ENCODE peak calls at places on chromosomes 12 and 14, in ten cellular contexts. One of them, this sample, is unnamed.

GRCh38 chr14:22945642-22946041 is 11.2 kb downstream of the HAUS4 start:
- DNase-seq in Calu3: no peak
- DNase-seq in uterus: no peak
- DNase-seq in lung: no peak
- DNase-seq in GM12865: no peak
- DNase-seq in amniotic epithelial cell: no peak
- DNase-seq in PC-3: no peak
- DNase-seq in GM12891: no peak
- DNase-seq in WTC11: no peak
- DNase-seq in stromal cell of bone marrow: no peak
- DNase-seq in this sample: no peak

GRCh38 chr12:112183141-112183581 is 57.8 kb downstream of the TRAFD1 start:
- DNase-seq in Calu3: no peak
- DNase-seq in uterus: no peak
- DNase-seq in lung: no peak
- DNase-seq in GM12865: peak
- DNase-seq in amniotic epithelial cell: peak
- DNase-seq in PC-3: no peak
- DNase-seq in GM12891: no peak
- DNase-seq in WTC11: no peak
- DNase-seq in stromal cell of bone marrow: peak
- DNase-seq in this sample: no peak

GRCh38 chr12:33676866-33677265 is 237.2 kb upstream of the SYT10 start:
- DNase-seq in Calu3: no peak
- DNase-seq in uterus: no peak
- DNase-seq in lung: no peak
- DNase-seq in GM12865: no peak
- DNase-seq in amniotic epithelial cell: no peak
- DNase-seq in PC-3: peak
- DNase-seq in GM12891: no peak
- DNase-seq in WTC11: no peak
- DNase-seq in stromal cell of bone marrow: no peak
- DNase-seq in this sample: no peak

GRCh38 chr12:18275974-18276373 is 14.7 kb downstream of the PIK3C2G start:
- DNase-seq in Calu3: no peak
- DNase-seq in uterus: no peak
- DNase-seq in lung: no peak
- DNase-seq in GM12865: no peak
- DNase-seq in amniotic epithelial cell: peak
- DNase-seq in PC-3: peak
- DNase-seq in GM12891: no peak
- DNase-seq in WTC11: no peak
- DNase-seq in stromal cell of bone marrow: no peak
- DNase-seq in this sample: no peak

GRCh38 chr12:95118138-95118787 is 44.8 kb upstream of the NR2C1 start:
- DNase-seq in Calu3: peak
- DNase-seq in uterus: no peak
- DNase-seq in lung: no peak
- DNase-seq in GM12865: no peak
- DNase-seq in amniotic epithelial cell: peak
- DNase-seq in PC-3: peak
- DNase-seq in GM12891: no peak
- DNase-seq in WTC11: no peak
- DNase-seq in stromal cell of bone marrow: peak
- DNase-seq in this sample: no peak

GRCh38 chr14:58243790-58244555 is 670 bp upstream of the PSMA3 start:
- DNase-seq in Calu3: no peak
- DNase-seq in uterus: no peak
- DNase-seq in lung: peak
- DNase-seq in GM12865: peak
- DNase-seq in amniotic epithelial cell: no peak
- DNase-seq in PC-3: peak
- DNase-seq in GM12891: no peak
- DNase-seq in WTC11: no peak
- DNase-seq in stromal cell of bone marrow: no peak
- DNase-seq in this sample: no peak

GRCh38 chr12:51341259-51342007 is 5.0 kb downstream of the CELA1 start:
- DNase-seq in Calu3: peak
- DNase-seq in uterus: peak
- DNase-seq in lung: peak
- DNase-seq in GM12865: peak
- DNase-seq in amniotic epithelial cell: peak
- DNase-seq in PC-3: peak
- DNase-seq in GM12891: no peak
- DNase-seq in WTC11: peak
- DNase-seq in stromal cell of bone marrow: no peak
- DNase-seq in this sample: peak

GRCh38 chr12:79439179-79439825 is 251.5 kb downstream of the PAWR start:
- DNase-seq in Calu3: no peak
- DNase-seq in uterus: peak
- DNase-seq in lung: no peak
- DNase-seq in GM12865: no peak
- DNase-seq in amniotic epithelial cell: no peak
- DNase-seq in PC-3: no peak
- DNase-seq in GM12891: no peak
- DNase-seq in WTC11: no peak
- DNase-seq in stromal cell of bone marrow: no peak
- DNase-seq in this sample: no peak

GRCh38 chr12:613996-614726 is 49.1 kb downstream of the NINJ2 start:
- DNase-seq in Calu3: peak
- DNase-seq in uterus: no peak
- DNase-seq in lung: no peak
- DNase-seq in GM12865: peak
- DNase-seq in amniotic epithelial cell: peak
- DNase-seq in PC-3: no peak
- DNase-seq in GM12891: no peak
- DNase-seq in WTC11: peak
- DNase-seq in stromal cell of bone marrow: no peak
- DNase-seq in this sample: no peak

GRCh38 chr14:100115726-100116125 is 43.7 kb downstream of the DEGS2 start:
- DNase-seq in Calu3: no peak
- DNase-seq in uterus: no peak
- DNase-seq in lung: no peak
- DNase-seq in GM12865: no peak
- DNase-seq in amniotic epithelial cell: no peak
- DNase-seq in PC-3: no peak
- DNase-seq in GM12891: no peak
- DNase-seq in WTC11: no peak
- DNase-seq in stromal cell of bone marrow: no peak
- DNase-seq in this sample: no peak

GRCh38 chr12:7868391-7868790 is 4.3 kb downstream of the SLC2A14 start:
- DNase-seq in Calu3: no peak
- DNase-seq in uterus: no peak
- DNase-seq in lung: no peak
- DNase-seq in GM12865: no peak
- DNase-seq in amniotic epithelial cell: peak
- DNase-seq in PC-3: peak
- DNase-seq in GM12891: no peak
- DNase-seq in WTC11: no peak
- DNase-seq in stromal cell of bone marrow: peak
- DNase-seq in this sample: no peak

GRCh38 chr12:40215977-40216376 is 8.8 kb upstream of the LRRK2 start:
- DNase-seq in Calu3: no peak
- DNase-seq in uterus: no peak
- DNase-seq in lung: no peak
- DNase-seq in GM12865: no peak
- DNase-seq in amniotic epithelial cell: peak
- DNase-seq in PC-3: peak
- DNase-seq in GM12891: no peak
- DNase-seq in WTC11: no peak
- DNase-seq in stromal cell of bone marrow: no peak
- DNase-seq in this sample: no peak

GRCh38 chr14:37658174-37658573 is 62.7 kb downstream of the TTC6 start:
- DNase-seq in Calu3: no peak
- DNase-seq in uterus: no peak
- DNase-seq in lung: no peak
- DNase-seq in GM12865: no peak
- DNase-seq in amniotic epithelial cell: no peak
- DNase-seq in PC-3: peak
- DNase-seq in GM12891: no peak
- DNase-seq in WTC11: no peak
- DNase-seq in stromal cell of bone marrow: no peak
- DNase-seq in this sample: no peak

GRCh38 chr12:93780115-93780641 is 103.0 kb downstream of the CRADD start:
- DNase-seq in Calu3: no peak
- DNase-seq in uterus: no peak
- DNase-seq in lung: no peak
- DNase-seq in GM12865: no peak
- DNase-seq in amniotic epithelial cell: peak
- DNase-seq in PC-3: no peak
- DNase-seq in GM12891: no peak
- DNase-seq in WTC11: no peak
- DNase-seq in stromal cell of bone marrow: no peak
- DNase-seq in this sample: no peak

GRCh38 chr12:88471641-88472040 is 108.6 kb downstream of the KITLG start:
- DNase-seq in Calu3: no peak
- DNase-seq in uterus: no peak
- DNase-seq in lung: no peak
- DNase-seq in GM12865: no peak
- DNase-seq in amniotic epithelial cell: peak
- DNase-seq in PC-3: peak
- DNase-seq in GM12891: no peak
- DNase-seq in WTC11: no peak
- DNase-seq in stromal cell of bone marrow: peak
- DNase-seq in this sample: peak

GRCh38 chr12:109621864-109622485 is 48.4 kb downstream of the MVK start:
- DNase-seq in Calu3: no peak
- DNase-seq in uterus: no peak
- DNase-seq in lung: no peak
- DNase-seq in GM12865: no peak
- DNase-seq in amniotic epithelial cell: no peak
- DNase-seq in PC-3: no peak
- DNase-seq in GM12891: no peak
- DNase-seq in WTC11: no peak
- DNase-seq in stromal cell of bone marrow: no peak
- DNase-seq in this sample: no peak

GRCh38 chr12:130747867-130748740 is 32.0 kb upstream of the RIMBP2 start:
- DNase-seq in Calu3: peak
- DNase-seq in uterus: peak
- DNase-seq in lung: peak
- DNase-seq in GM12865: peak
- DNase-seq in amniotic epithelial cell: peak
- DNase-seq in PC-3: peak
- DNase-seq in GM12891: peak
- DNase-seq in WTC11: peak
- DNase-seq in stromal cell of bone marrow: peak
- DNase-seq in this sample: peak

GRCh38 chr12:46585854-46586621 is 213.5 kb upstream of the SLC38A2 start:
- DNase-seq in Calu3: peak
- DNase-seq in uterus: no peak
- DNase-seq in lung: peak
- DNase-seq in GM12865: peak
- DNase-seq in amniotic epithelial cell: peak
- DNase-seq in PC-3: peak
- DNase-seq in GM12891: no peak
- DNase-seq in WTC11: peak
- DNase-seq in stromal cell of bone marrow: peak
- DNase-seq in this sample: peak

GRCh38 chr14:27390130-27390529 is 792.3 kb upstream of the NOVA1 start:
- DNase-seq in Calu3: no peak
- DNase-seq in uterus: no peak
- DNase-seq in lung: no peak
- DNase-seq in GM12865: no peak
- DNase-seq in amniotic epithelial cell: no peak
- DNase-seq in PC-3: no peak
- DNase-seq in GM12891: no peak
- DNase-seq in WTC11: no peak
- DNase-seq in stromal cell of bone marrow: no peak
- DNase-seq in this sample: no peak

GRCh38 chr14:21320913-21321312 is 41.0 kb downstream of the RPGRIP1 start:
- DNase-seq in Calu3: no peak
- DNase-seq in uterus: no peak
- DNase-seq in lung: no peak
- DNase-seq in GM12865: no peak
- DNase-seq in amniotic epithelial cell: no peak
- DNase-seq in PC-3: peak
- DNase-seq in GM12891: no peak
- DNase-seq in WTC11: no peak
- DNase-seq in stromal cell of bone marrow: no peak
- DNase-seq in this sample: no peak

GRCh38 chr12:92208613-92209121 is 63.0 kb upstream of the BTG1 start:
- DNase-seq in Calu3: no peak
- DNase-seq in uterus: no peak
- DNase-seq in lung: no peak
- DNase-seq in GM12865: peak
- DNase-seq in amniotic epithelial cell: peak
- DNase-seq in PC-3: peak
- DNase-seq in GM12891: no peak
- DNase-seq in WTC11: no peak
- DNase-seq in stromal cell of bone marrow: peak
- DNase-seq in this sample: no peak

GRCh38 chr12:113142173-113142885 is 6.8 kb upstream of the RASAL1 start:
- DNase-seq in Calu3: peak
- DNase-seq in uterus: no peak
- DNase-seq in lung: no peak
- DNase-seq in GM12865: no peak
- DNase-seq in amniotic epithelial cell: no peak
- DNase-seq in PC-3: no peak
- DNase-seq in GM12891: no peak
- DNase-seq in WTC11: no peak
- DNase-seq in stromal cell of bone marrow: no peak
- DNase-seq in this sample: no peak

GRCh38 chr12:108805136-108805535 is 52.2 kb downstream of the SSH1 start:
- DNase-seq in Calu3: no peak
- DNase-seq in uterus: no peak
- DNase-seq in lung: no peak
- DNase-seq in GM12865: no peak
- DNase-seq in amniotic epithelial cell: peak
- DNase-seq in PC-3: no peak
- DNase-seq in GM12891: no peak
- DNase-seq in WTC11: no peak
- DNase-seq in stromal cell of bone marrow: no peak
- DNase-seq in this sample: no peak

GRCh38 chr12:132139912-132140311 is 4.2 kb downstream of the DDX51 start:
- DNase-seq in Calu3: no peak
- DNase-seq in uterus: peak
- DNase-seq in lung: no peak
- DNase-seq in GM12865: no peak
- DNase-seq in amniotic epithelial cell: no peak
- DNase-seq in PC-3: no peak
- DNase-seq in GM12891: no peak
- DNase-seq in WTC11: no peak
- DNase-seq in stromal cell of bone marrow: no peak
- DNase-seq in this sample: no peak

GRCh38 chr14:61625171-61625570 is 70.1 kb upstream of the HIF1A start:
- DNase-seq in Calu3: peak
- DNase-seq in uterus: no peak
- DNase-seq in lung: no peak
- DNase-seq in GM12865: no peak
- DNase-seq in amniotic epithelial cell: no peak
- DNase-seq in PC-3: peak
- DNase-seq in GM12891: no peak
- DNase-seq in WTC11: no peak
- DNase-seq in stromal cell of bone marrow: no peak
- DNase-seq in this sample: no peak

GRCh38 chr14:60621386-60621785 is 27.9 kb downstream of the SIX1 start:
- DNase-seq in Calu3: no peak
- DNase-seq in uterus: no peak
- DNase-seq in lung: no peak
- DNase-seq in GM12865: no peak
- DNase-seq in amniotic epithelial cell: no peak
- DNase-seq in PC-3: no peak
- DNase-seq in GM12891: no peak
- DNase-seq in WTC11: no peak
- DNase-seq in stromal cell of bone marrow: no peak
- DNase-seq in this sample: no peak

GRCh38 chr12:122917508-122918227 is 21.7 kb upstream of the VPS37B start:
- DNase-seq in Calu3: peak
- DNase-seq in uterus: no peak
- DNase-seq in lung: peak
- DNase-seq in GM12865: no peak
- DNase-seq in amniotic epithelial cell: peak
- DNase-seq in PC-3: peak
- DNase-seq in GM12891: no peak
- DNase-seq in WTC11: no peak
- DNase-seq in stromal cell of bone marrow: no peak
- DNase-seq in this sample: no peak

GRCh38 chr12:62683724-62684501 is 217.3 kb downstream of the MON2 start:
- DNase-seq in Calu3: no peak
- DNase-seq in uterus: peak
- DNase-seq in lung: peak
- DNase-seq in GM12865: no peak
- DNase-seq in amniotic epithelial cell: no peak
- DNase-seq in PC-3: no peak
- DNase-seq in GM12891: no peak
- DNase-seq in WTC11: no peak
- DNase-seq in stromal cell of bone marrow: peak
- DNase-seq in this sample: no peak